ENCODE peak calls at places on chromosomes 5 and 9, in eight cellular contexts. I, D, J, X, G, U, E and V are unnamed samples.

GRCh38 chr5:130992095-130992494 is 173.0 kb downstream of the HINT1 start:
- DNase-seq in E (peak), D (no peak), I (no peak), X (no peak), G (no peak), J (no peak), U (no peak), V (no peak)

GRCh38 chr5:161700065-161700464 is 14.5 kb downstream of the GABRA6 start:
- DNase-seq in G (no peak), D (no peak), E (no peak), I (no peak), X (no peak), J (no peak), U (no peak), V (no peak)

GRCh38 chr5:137283801-137284200 is 215.3 kb downstream of the SPOCK1 start:
- DNase-seq in G (no peak), I (no peak), X (no peak), J (no peak), E (no peak), D (no peak), U (no peak), V (no peak)

GRCh38 chr9:107881625-107882300 is 392.2 kb upstream of the KLF4 start:
- DNase-seq in G (no peak), X (no peak), I (no peak), E (no peak), D (no peak), U (no peak), J (no peak), V (no peak)

GRCh38 chr5:169142264-169142970 is 158.5 kb downstream of the SLIT3 start:
- DNase-seq in J (no peak), G (no peak), X (no peak), E (no peak), I (no peak), U (no peak), D (no peak), V (no peak)

GRCh38 chr5:33690736-33691135 is 201.1 kb downstream of the ADAMTS12 start:
- DNase-seq in X (no peak), D (no peak), J (no peak), E (peak), I (no peak), U (peak), G (peak), V (no peak)

GRCh38 chr5:135978212-135978631 is 23.4 kb upstream of the LECT2 start:
- DNase-seq in G (no peak), E (no peak), U (no peak), J (no peak), I (no peak), D (no peak), X (no peak), V (peak)

GRCh38 chr9:71744754-71745521 is 23.4 kb downstream of the CEMIP2 start:
- DNase-seq in E (no peak), U (no peak), X (no peak), J (no peak), I (no peak), D (no peak), G (no peak), V (no peak)

GRCh38 chr5:131206772-131207171 is 36.0 kb downstream of the LYRM7 start:
- DNase-seq in I (no peak), X (no peak), U (no peak), J (no peak), E (no peak), D (no peak), G (no peak), V (no peak)

GRCh38 chr5:52837068-52837467 is 49.4 kb downstream of the ITGA1 start:
- DNase-seq in G (no peak), E (peak), I (no peak), D (no peak), U (no peak), X (no peak), J (no peak), V (no peak)

GRCh38 chr9:84002344-84002743 is 21.7 kb downstream of the RMI1 start:
- DNase-seq in D (no peak), E (no peak), J (no peak), U (no peak), G (no peak), I (no peak), X (no peak), V (no peak)

GRCh38 chr9:18296702-18297531 is 177.0 kb upstream of the ADAMTSL1 start:
- DNase-seq in X (no peak), G (no peak), J (no peak), D (no peak), U (peak), E (peak), I (no peak), V (no peak)

GRCh38 chr9:87594218-87594617 is 96.6 kb downstream of the DAPK1 start:
- DNase-seq in I (no peak), J (no peak), E (no peak), G (no peak), D (no peak), X (no peak), U (peak), V (no peak)

GRCh38 chr5:176817864-176818377 is 7.6 kb downstream of the UNC5A start:
- DNase-seq in D (peak), U (no peak), I (peak), G (peak), E (no peak), X (no peak), J (peak), V (peak)

GRCh38 chr9:18072967-18073366 is 401.0 kb upstream of the ADAMTSL1 start:
- DNase-seq in I (no peak), G (no peak), U (no peak), D (no peak), J (no peak), E (no peak), X (no peak), V (no peak)

GRCh38 chr5:98989723-98990122 is 60.9 kb upstream of the CHD1 start:
- DNase-seq in U (no peak), I (no peak), J (peak), X (no peak), D (no peak), G (no peak), E (no peak), V (no peak)

GRCh38 chr5:54090495-54091084 is 219.8 kb downstream of the ARL15 start:
- DNase-seq in U (peak), G (peak), D (no peak), X (no peak), J (no peak), I (no peak), E (peak), V (peak)

GRCh38 chr9:93116049-93116961 is 17.7 kb downstream of the NINJ1 start:
- DNase-seq in D (no peak), I (no peak), E (peak), J (peak), U (peak), G (peak), X (no peak), V (no peak)

GRCh38 chr5:54743997-54744788 is 226.6 kb downstream of the SNX18 start:
- DNase-seq in E (peak), D (peak), X (peak), I (peak), U (peak), G (peak), J (peak), V (no peak)

GRCh38 chr5:164355267-164355830 is 849.9 kb downstream of the MAT2B start:
- DNase-seq in I (no peak), D (no peak), J (no peak), X (no peak), G (no peak), E (no peak), U (no peak), V (no peak)

GRCh38 chr9:100674419-100675122 is 96.7 kb downstream of the CAVIN4 start:
- DNase-seq in X (no peak), E (peak), D (no peak), U (no peak), I (no peak), G (no peak), J (no peak), V (no peak)

GRCh38 chr9:2120926-2121689 is 106.0 kb downstream of the SMARCA2 start:
- DNase-seq in E (peak), G (peak), X (no peak), U (peak), D (no peak), I (no peak), J (no peak), V (no peak)

GRCh38 chr9:26266111-26266791 is 588.0 kb upstream of the TUSC1 start:
- DNase-seq in G (no peak), X (no peak), U (no peak), D (no peak), J (no peak), E (no peak), I (no peak), V (no peak)

GRCh38 chr9:121281614-121282291 is 13.8 kb downstream of the GSN start:
- DNase-seq in D (no peak), E (no peak), J (peak), X (no peak), I (no peak), U (peak), G (no peak), V (peak)

GRCh38 chr9:121440265-121440664 is 59.4 kb downstream of the GGTA1 start:
- DNase-seq in E (peak), J (no peak), G (peak), X (no peak), I (no peak), D (no peak), U (peak), V (peak)

GRCh38 chr5:115962565-115963402 is 509 bp downstream of the LVRN start:
- DNase-seq in G (no peak), J (no peak), X (no peak), I (no peak), D (peak), E (no peak), U (no peak), V (no peak)

GRCh38 chr5:17203329-17204132 is 13.9 kb upstream of the BASP1 start:
- DNase-seq in G (peak), U (peak), D (no peak), I (peak), E (peak), X (no peak), J (peak), V (peak)

GRCh38 chr9:16705121-16705604 is 165.3 kb downstream of the BNC2 start:
- DNase-seq in J (no peak), X (no peak), U (peak), G (peak), E (peak), D (no peak), I (no peak), V (peak)

GRCh38 chr9:122040573-122041242 is 52.4 kb downstream of the TTLL11 start:
- DNase-seq in E (no peak), I (no peak), U (no peak), G (no peak), D (no peak), X (no peak), J (no peak), V (no peak)

GRCh38 chr5:5340206-5340729 is 82.2 kb upstream of the ICE1 start:
- DNase-seq in U (peak), D (no peak), E (peak), X (no peak), I (no peak), J (no peak), G (peak), V (peak)

GRCh38 chr9:3014164-3014563 is 170.3 kb upstream of the PUM3 start:
- DNase-seq in G (no peak), X (no peak), I (no peak), U (no peak), E (no peak), D (no peak), J (no peak), V (no peak)

GRCh38 chr5:72234898-72235297 is 85.1 kb downstream of the MRPS27 start:
- DNase-seq in I (no peak), J (no peak), X (no peak), E (no peak), G (no peak), D (no peak), U (no peak), V (no peak)

GRCh38 chr9:106065579-106066214 is 371.4 kb downstream of the TMEM38B start:
- DNase-seq in E (no peak), J (no peak), I (no peak), U (no peak), X (no peak), D (no peak), G (no peak), V (no peak)

GRCh38 chr9:86282979-86283535 is 719 bp upstream of the ISCA1 start:
- DNase-seq in I (no peak), U (peak), X (no peak), G (no peak), D (peak), E (peak), J (peak), V (peak)

GRCh38 chr5:76867827-76868693 is 18.2 kb downstream of the S100Z start:
- DNase-seq in X (peak), U (peak), I (peak), D (peak), J (peak), E (peak), G (peak), V (peak)

GRCh38 chr9:12554636-12555035 is 138.5 kb upstream of the TYRP1 start:
- DNase-seq in I (no peak), G (no peak), E (no peak), U (no peak), X (no peak), J (no peak), D (no peak), V (no peak)

GRCh38 chr9:116144038-116144437 is 9.6 kb upstream of the PAPPA start:
- DNase-seq in E (peak), D (no peak), I (no peak), J (no peak), X (no peak), U (peak), G (no peak), V (peak)